ENCODE peak calls at places on chromosomes 13 and 19, in four cellular contexts. One of them, this sample, is unnamed.

GRCh38 chr13:93502987-93503386 is 276.4 kb downstream of the GPC6 start:
- DNase-seq in Panc1: no peak
- DNase-seq in HepG2: no peak
- DNase-seq in K562: no peak
- DNase-seq in this sample: no peak

GRCh38 chr19:12794936-12795335 is 3.6 kb downstream of the JUNB start:
- DNase-seq in Panc1: no peak
- DNase-seq in HepG2: no peak
- DNase-seq in K562: no peak
- DNase-seq in this sample: no peak

GRCh38 chr19:928471-929259 is 2.8 kb downstream of the ARID3A start:
- DNase-seq in Panc1: no peak
- DNase-seq in HepG2: peak; percentile 43
- DNase-seq in K562: peak; percentile 69
- DNase-seq in this sample: no peak

GRCh38 chr19:56839665-56840451 is 668 bp downstream of the PEG3 start:
- DNase-seq in Panc1: no peak
- DNase-seq in HepG2: peak; percentile 95
- DNase-seq in K562: no peak
- DNase-seq in this sample: no peak

GRCh38 chr19:56333506-56333905 is 18.9 kb upstream of the ZSCAN5A start:
- DNase-seq in Panc1: no peak
- DNase-seq in HepG2: peak; percentile 67
- DNase-seq in K562: peak; percentile 48
- DNase-seq in this sample: peak; percentile 48

GRCh38 chr13:20451397-20451796 is 74.3 kb downstream of the CRYL1 start:
- DNase-seq in Panc1: no peak
- DNase-seq in HepG2: no peak
- DNase-seq in K562: no peak
- DNase-seq in this sample: no peak

GRCh38 chr19:15836595-15837398 is 21.3 kb upstream of the OR10H1 start:
- DNase-seq in Panc1: peak; percentile 42
- DNase-seq in HepG2: peak; percentile 94
- DNase-seq in K562: peak; percentile 96
- DNase-seq in this sample: peak; percentile 96

GRCh38 chr13:80436571-80437169 is 95.7 kb upstream of the SPRY2 start:
- DNase-seq in Panc1: no peak
- DNase-seq in HepG2: no peak
- DNase-seq in K562: no peak
- DNase-seq in this sample: no peak

GRCh38 chr19:1699998-1700732 is 47.8 kb upstream of the TCF3 start:
- DNase-seq in Panc1: no peak
- DNase-seq in HepG2: no peak
- DNase-seq in K562: no peak
- DNase-seq in this sample: no peak

GRCh38 chr19:10604460-10604980 is 17.4 kb upstream of the AP1M2 start:
- DNase-seq in Panc1: no peak
- DNase-seq in HepG2: no peak
- DNase-seq in K562: no peak
- DNase-seq in this sample: no peak

GRCh38 chr13:85413664-85414063 is 385.6 kb downstream of the SLITRK6 start:
- DNase-seq in Panc1: no peak
- DNase-seq in HepG2: no peak
- DNase-seq in K562: no peak
- DNase-seq in this sample: no peak

GRCh38 chr13:69601661-69602060 is 506.0 kb upstream of the ATXN8OS start:
- DNase-seq in Panc1: no peak
- DNase-seq in HepG2: no peak
- DNase-seq in K562: no peak
- DNase-seq in this sample: no peak

GRCh38 chr13:34738251-34739170 is 203.6 kb upstream of the NBEA start:
- DNase-seq in Panc1: no peak
- DNase-seq in HepG2: no peak
- DNase-seq in K562: no peak
- DNase-seq in this sample: no peak

GRCh38 chr19:36605839-36606478 is 846 bp downstream of the ZNF382 start:
- DNase-seq in Panc1: no peak
- DNase-seq in HepG2: no peak
- DNase-seq in K562: no peak
- DNase-seq in this sample: no peak

GRCh38 chr13:41458939-41459753 is 1.8 kb downstream of the RGCC start:
- DNase-seq in Panc1: no peak
- DNase-seq in HepG2: peak; percentile 30
- DNase-seq in K562: peak; percentile 48
- DNase-seq in this sample: peak; percentile 28

GRCh38 chr13:66077286-66077685 is 1152.8 kb downstream of the PCDH9 start:
- DNase-seq in Panc1: no peak
- DNase-seq in HepG2: no peak
- DNase-seq in K562: no peak
- DNase-seq in this sample: no peak

GRCh38 chr19:16325671-16326400 is 1.2 kb downstream of the KLF2 start:
- DNase-seq in Panc1: no peak
- DNase-seq in HepG2: no peak
- DNase-seq in K562: no peak
- DNase-seq in this sample: no peak

GRCh38 chr13:67273001-67273400 is 42.9 kb upstream of the PCDH9 start:
- DNase-seq in Panc1: no peak
- DNase-seq in HepG2: no peak
- DNase-seq in K562: no peak
- DNase-seq in this sample: no peak

GRCh38 chr13:99307648-99308339 is 595 bp upstream of the GPR183 start:
- DNase-seq in Panc1: peak; percentile 10
- DNase-seq in HepG2: no peak
- DNase-seq in K562: peak; percentile 15
- DNase-seq in this sample: no peak

GRCh38 chr19:4059493-4059880 is 7.2 kb downstream of the ZBTB7A start:
- DNase-seq in Panc1: no peak
- DNase-seq in HepG2: no peak
- DNase-seq in K562: no peak
- DNase-seq in this sample: no peak

GRCh38 chr13:27014406-27015359 is 156.9 kb downstream of the USP12 start:
- DNase-seq in Panc1: no peak
- DNase-seq in HepG2: no peak
- DNase-seq in K562: no peak
- DNase-seq in this sample: no peak

GRCh38 chr13:46179576-46180368 is 2.2 kb downstream of the LCP1 start:
- DNase-seq in Panc1: no peak
- DNase-seq in HepG2: no peak
- DNase-seq in K562: peak; percentile 44
- DNase-seq in this sample: no peak

GRCh38 chr19:6292006-6292405 is 12.2 kb upstream of the MLLT1 start:
- DNase-seq in Panc1: no peak
- DNase-seq in HepG2: no peak
- DNase-seq in K562: no peak
- DNase-seq in this sample: peak; percentile 32

GRCh38 chr13:44386932-44387556 is 13.4 kb downstream of the SERP2 start:
- DNase-seq in Panc1: no peak
- DNase-seq in HepG2: no peak
- DNase-seq in K562: peak; percentile 35
- DNase-seq in this sample: no peak

GRCh38 chr13:39811696-39812095 is 156.2 kb downstream of the COG6 start:
- DNase-seq in Panc1: no peak
- DNase-seq in HepG2: no peak
- DNase-seq in K562: peak; percentile 4
- DNase-seq in this sample: no peak

GRCh38 chr19:5058456-5059190 is 89.7 kb downstream of the KDM4B start:
- DNase-seq in Panc1: no peak
- DNase-seq in HepG2: no peak
- DNase-seq in K562: no peak
- DNase-seq in this sample: no peak

GRCh38 chr13:48741377-48741776 is 87.6 kb downstream of the CYSLTR2 start:
- DNase-seq in Panc1: no peak
- DNase-seq in HepG2: no peak
- DNase-seq in K562: no peak
- DNase-seq in this sample: no peak
- TF ChIP-seq TCF7L2 in Panc1: no peak
- TF ChIP-seq TCF7L2 in HepG2: no peak
- TF ChIP-seq TCF7L2 in K562: no peak
- TF ChIP-seq TCF7L2 in this sample: no peak

GRCh38 chr19:44611812-44612295 is 1.5 kb upstream of the IGSF23 start:
- DNase-seq in Panc1: no peak
- DNase-seq in HepG2: peak; percentile 82
- DNase-seq in K562: no peak
- DNase-seq in this sample: no peak
- TF ChIP-seq TCF7L2 in Panc1: no peak
- TF ChIP-seq TCF7L2 in HepG2: no peak
- TF ChIP-seq TCF7L2 in K562: no peak
- TF ChIP-seq TCF7L2 in this sample: no peak

GRCh38 chr13:110323986-110324749 is 17.1 kb downstream of the COL4A2 start:
- DNase-seq in Panc1: no peak
- DNase-seq in HepG2: no peak
- DNase-seq in K562: no peak
- DNase-seq in this sample: no peak

GRCh38 chr13:110320645-110321044 is 13.6 kb downstream of the COL4A2 start:
- DNase-seq in Panc1: no peak
- DNase-seq in HepG2: no peak
- DNase-seq in K562: no peak
- DNase-seq in this sample: no peak

GRCh38 chr13:110322828-110323171 is 15.7 kb downstream of the COL4A2 start:
- DNase-seq in Panc1: no peak
- DNase-seq in HepG2: no peak
- DNase-seq in K562: no peak
- DNase-seq in this sample: no peak

GRCh38 chr13:110323172-110323851 is 16.2 kb downstream of the COL4A2 start:
- DNase-seq in Panc1: no peak
- DNase-seq in HepG2: no peak
- DNase-seq in K562: no peak
- DNase-seq in this sample: no peak

DNA sequence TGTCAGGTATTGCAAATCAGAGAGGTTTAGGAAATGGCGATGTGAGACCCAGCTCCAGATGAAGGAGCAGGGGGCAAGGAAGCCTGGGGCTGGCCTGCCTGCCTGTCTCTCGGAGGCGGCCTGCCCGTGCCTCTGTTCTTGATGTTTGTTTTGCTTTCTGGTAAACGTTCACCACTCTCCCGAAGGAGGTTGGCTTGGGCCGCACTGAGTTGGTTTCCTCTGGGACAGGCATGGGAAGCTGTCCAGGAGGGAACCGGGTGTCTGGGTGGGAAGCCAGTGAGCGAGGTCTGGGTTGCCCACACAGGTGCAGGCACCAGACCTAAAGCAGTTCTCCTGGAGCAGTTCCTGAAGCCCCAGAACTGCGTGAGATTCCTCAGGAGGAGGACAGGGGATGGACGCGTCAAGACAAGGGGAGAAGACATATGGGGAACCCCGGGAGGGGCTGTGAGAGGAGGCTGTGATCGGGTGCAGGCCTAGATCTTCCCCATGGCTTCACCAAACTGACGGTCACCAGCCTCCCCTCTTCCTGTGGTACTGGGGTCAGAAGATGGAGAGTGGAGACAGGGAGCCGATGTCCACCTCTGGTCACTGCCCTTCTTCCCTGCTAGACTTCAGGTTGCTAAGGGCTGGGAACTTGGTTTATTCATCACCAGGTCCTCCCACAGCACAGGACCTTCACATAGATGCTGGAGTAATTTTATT is 15.2 kb downstream of the COL4A2 start:
- DNase-seq in Panc1: no peak
- DNase-seq in HepG2: no peak
- DNase-seq in K562: no peak
- DNase-seq in this sample: no peak
- TF ChIP-seq TCF7L2 in Panc1: no peak
- TF ChIP-seq TCF7L2 in HepG2: no peak
- TF ChIP-seq TCF7L2 in K562: no peak
- TF ChIP-seq TCF7L2 in this sample: no peak

GRCh38 chr13:30830638-30830965 is 75.5 kb upstream of the MEDAG start:
- DNase-seq in Panc1: no peak
- DNase-seq in HepG2: no peak
- DNase-seq in K562: no peak
- DNase-seq in this sample: peak; percentile 66
- TF ChIP-seq TCF7L2 in Panc1: no peak
- TF ChIP-seq TCF7L2 in HepG2: no peak
- TF ChIP-seq TCF7L2 in K562: no peak
- TF ChIP-seq TCF7L2 in this sample: peak; percentile 68

DNA sequence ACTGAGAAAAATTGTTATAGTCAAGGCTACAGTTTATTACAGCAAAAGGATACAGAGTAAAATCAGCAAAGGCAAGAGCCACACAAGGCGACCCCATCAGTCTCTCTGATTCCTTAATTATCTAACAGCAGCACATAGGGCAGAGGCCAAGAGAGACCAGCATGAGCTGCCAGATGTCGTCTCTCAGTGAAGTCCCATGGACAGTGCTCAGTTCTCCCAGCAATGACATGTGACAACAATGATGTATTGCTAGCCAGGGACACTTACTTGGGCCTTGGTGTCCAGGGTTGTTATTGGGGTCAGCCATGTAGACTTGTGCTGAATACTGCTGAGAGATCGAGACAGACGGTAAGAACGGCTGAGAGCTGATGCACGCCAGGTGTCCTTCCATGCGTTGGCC is 22.3 kb downstream of the ZSWIM9 start:
- DNase-seq in Panc1: no peak
- DNase-seq in HepG2: no peak
- DNase-seq in K562: no peak
- DNase-seq in this sample: no peak
- TF ChIP-seq TCF7L2 in Panc1: no peak
- TF ChIP-seq TCF7L2 in HepG2: no peak
- TF ChIP-seq TCF7L2 in K562: no peak
- TF ChIP-seq TCF7L2 in this sample: no peak

GRCh38 chr13:24725379-24725778 is 38.6 kb upstream of the RNF17 start:
- DNase-seq in Panc1: no peak
- DNase-seq in HepG2: no peak
- DNase-seq in K562: no peak
- DNase-seq in this sample: no peak
- TF ChIP-seq TCF7L2 in Panc1: no peak
- TF ChIP-seq TCF7L2 in HepG2: no peak
- TF ChIP-seq TCF7L2 in K562: no peak
- TF ChIP-seq TCF7L2 in this sample: no peak

GRCh38 chr19:52237771-52238400 is 31.5 kb upstream of the ZNF766 start:
- DNase-seq in Panc1: peak; percentile 47
- DNase-seq in HepG2: peak; percentile 52
- DNase-seq in K562: peak; percentile 38
- DNase-seq in this sample: peak; percentile 44
- TF ChIP-seq TCF7L2 in Panc1: no peak
- TF ChIP-seq TCF7L2 in HepG2: no peak
- TF ChIP-seq TCF7L2 in K562: no peak
- TF ChIP-seq TCF7L2 in this sample: no peak

GRCh38 chr13:103895835-103896520 is 829.8 kb upstream of the SLC10A2 start:
- DNase-seq in Panc1: no peak
- DNase-seq in HepG2: no peak
- DNase-seq in K562: no peak
- DNase-seq in this sample: no peak
- TF ChIP-seq TCF7L2 in Panc1: no peak
- TF ChIP-seq TCF7L2 in HepG2: no peak
- TF ChIP-seq TCF7L2 in K562: no peak
- TF ChIP-seq TCF7L2 in this sample: no peak